ENCODE peak calls at places on chromosome 5, in four cellular contexts. One of them, this sample, is unnamed.

GRCh38 chr5:88979244-88979643 is 96.3 kb upstream of the MEF2C start:
- DNase-seq in IMR-90: peak
- DNase-seq in heart left ventricle: no peak
- DNase-seq in endothelial cell of umbilical vein: no peak
- DNase-seq in this sample: no peak

GRCh38 chr5:76849767-76850291 is at the start of gene S100Z:
- DNase-seq in IMR-90: no peak
- DNase-seq in heart left ventricle: no peak
- DNase-seq in endothelial cell of umbilical vein: no peak
- DNase-seq in this sample: no peak

GRCh38 chr5:5886812-5887486 is 464.5 kb downstream of the ICE1 start:
- DNase-seq in IMR-90: no peak
- DNase-seq in heart left ventricle: no peak
- DNase-seq in endothelial cell of umbilical vein: no peak
- DNase-seq in this sample: no peak

GRCh38 chr5:147690595-147690994 is 91.9 kb downstream of the JAKMIP2 start:
- DNase-seq in IMR-90: peak
- DNase-seq in heart left ventricle: no peak
- DNase-seq in endothelial cell of umbilical vein: no peak
- DNase-seq in this sample: no peak

GRCh38 chr5:154351141-154351540 is 94.7 kb upstream of the SAP30L start:
- DNase-seq in IMR-90: no peak
- DNase-seq in heart left ventricle: no peak
- DNase-seq in endothelial cell of umbilical vein: no peak
- DNase-seq in this sample: no peak

GRCh38 chr5:115850771-115851416 is 9.2 kb downstream of the AP3S1 start:
- DNase-seq in IMR-90: peak
- DNase-seq in heart left ventricle: no peak
- DNase-seq in endothelial cell of umbilical vein: peak
- DNase-seq in this sample: no peak

GRCh38 chr5:179307931-179308471 is 37.3 kb downstream of the ADAMTS2 start:
- DNase-seq in IMR-90: no peak
- DNase-seq in heart left ventricle: peak
- DNase-seq in endothelial cell of umbilical vein: no peak
- DNase-seq in this sample: no peak

GRCh38 chr5:113044776-113045175 is 68.2 kb downstream of the DCP2 start:
- DNase-seq in IMR-90: no peak
- DNase-seq in heart left ventricle: no peak
- DNase-seq in endothelial cell of umbilical vein: no peak
- DNase-seq in this sample: no peak

GRCh38 chr5:133284306-133284705 is 232.5 kb downstream of the HSPA4 start:
- DNase-seq in IMR-90: no peak
- DNase-seq in heart left ventricle: no peak
- DNase-seq in endothelial cell of umbilical vein: no peak
- DNase-seq in this sample: no peak

GRCh38 chr5:124738751-124739559 is 7.5 kb downstream of the ZNF608 start:
- DNase-seq in IMR-90: no peak
- DNase-seq in heart left ventricle: no peak
- DNase-seq in endothelial cell of umbilical vein: no peak
- DNase-seq in this sample: no peak

GRCh38 chr5:178364326-178364675 is 131.7 kb upstream of the PHYKPL start:
- DNase-seq in IMR-90: no peak
- DNase-seq in heart left ventricle: no peak
- DNase-seq in endothelial cell of umbilical vein: no peak
- DNase-seq in this sample: no peak

GRCh38 chr5:35294976-35295375 is 64.7 kb upstream of the PRLR start:
- DNase-seq in IMR-90: no peak
- DNase-seq in heart left ventricle: no peak
- DNase-seq in endothelial cell of umbilical vein: no peak
- DNase-seq in this sample: no peak

GRCh38 chr5:93099902-93100347 is 481.1 kb downstream of the NR2F1-AS1 start:
- DNase-seq in IMR-90: no peak
- DNase-seq in heart left ventricle: no peak
- DNase-seq in endothelial cell of umbilical vein: no peak
- DNase-seq in this sample: no peak

GRCh38 chr5:107470007-107470582 is 200.6 kb downstream of the EFNA5 start:
- DNase-seq in IMR-90: peak
- DNase-seq in heart left ventricle: no peak
- DNase-seq in endothelial cell of umbilical vein: peak
- DNase-seq in this sample: no peak

GRCh38 chr5:58156977-58157701 is 302.7 kb downstream of the PLK2 start:
- DNase-seq in IMR-90: peak
- DNase-seq in heart left ventricle: peak
- DNase-seq in endothelial cell of umbilical vein: peak
- DNase-seq in this sample: no peak

GRCh38 chr5:142654578-142655042 is 31.3 kb downstream of the FGF1 start:
- DNase-seq in IMR-90: no peak
- DNase-seq in heart left ventricle: no peak
- DNase-seq in endothelial cell of umbilical vein: no peak
- DNase-seq in this sample: no peak

GRCh38 chr5:115961413-115962238 is 649 bp upstream of the LVRN start:
- DNase-seq in IMR-90: no peak
- DNase-seq in heart left ventricle: no peak
- DNase-seq in endothelial cell of umbilical vein: peak
- DNase-seq in this sample: no peak

GRCh38 chr5:157232706-157233105 is 33.2 kb upstream of the CYFIP2 start:
- DNase-seq in IMR-90: no peak
- DNase-seq in heart left ventricle: no peak
- DNase-seq in endothelial cell of umbilical vein: no peak
- DNase-seq in this sample: no peak

GRCh38 chr5:91188755-91189154 is 194.4 kb downstream of the ARRDC3 start:
- DNase-seq in IMR-90: no peak
- DNase-seq in heart left ventricle: no peak
- DNase-seq in endothelial cell of umbilical vein: no peak
- DNase-seq in this sample: no peak

GRCh38 chr5:36723921-36724320 is 117.5 kb downstream of the SLC1A3 start:
- DNase-seq in IMR-90: no peak
- DNase-seq in heart left ventricle: no peak
- DNase-seq in endothelial cell of umbilical vein: no peak
- DNase-seq in this sample: no peak

GRCh38 chr5:135423158-135423925 is 23.8 kb downstream of the DCANP1 start:
- DNase-seq in IMR-90: no peak
- DNase-seq in heart left ventricle: no peak
- DNase-seq in endothelial cell of umbilical vein: no peak
- DNase-seq in this sample: no peak

GRCh38 chr5:119630752-119631440 is 1.5 kb downstream of the FAM170A start:
- DNase-seq in IMR-90: no peak
- DNase-seq in heart left ventricle: no peak
- DNase-seq in endothelial cell of umbilical vein: no peak
- DNase-seq in this sample: no peak

GRCh38 chr5:167355370-167355769 is 936.1 kb upstream of the WWC1 start:
- DNase-seq in IMR-90: no peak
- DNase-seq in heart left ventricle: no peak
- DNase-seq in endothelial cell of umbilical vein: no peak
- DNase-seq in this sample: no peak

GRCh38 chr5:179228341-179229121 is 116.7 kb downstream of the ADAMTS2 start:
- DNase-seq in IMR-90: no peak
- DNase-seq in heart left ventricle: no peak
- DNase-seq in endothelial cell of umbilical vein: no peak
- DNase-seq in this sample: no peak

GRCh38 chr5:171162602-171163001 is 146.4 kb upstream of the TLX3 start:
- DNase-seq in IMR-90: peak
- DNase-seq in heart left ventricle: no peak
- DNase-seq in endothelial cell of umbilical vein: peak
- DNase-seq in this sample: peak

GRCh38 chr5:138273834-138274188 is 610 bp downstream of the GFRA3 start:
- DNase-seq in IMR-90: no peak
- DNase-seq in heart left ventricle: no peak
- DNase-seq in endothelial cell of umbilical vein: no peak
- DNase-seq in this sample: no peak

GRCh38 chr5:61431923-61432620 is 100.0 kb downstream of the ZSWIM6 start:
- DNase-seq in IMR-90: no peak
- DNase-seq in heart left ventricle: no peak
- DNase-seq in endothelial cell of umbilical vein: no peak
- DNase-seq in this sample: no peak

GRCh38 chr5:55191165-55191564 is 18.2 kb upstream of the CDC20B start:
- DNase-seq in IMR-90: no peak
- DNase-seq in heart left ventricle: no peak
- DNase-seq in endothelial cell of umbilical vein: no peak
- DNase-seq in this sample: no peak

GRCh38 chr5:112703866-112704820 is 33.5 kb upstream of the APC start:
- DNase-seq in IMR-90: peak
- DNase-seq in heart left ventricle: peak
- DNase-seq in endothelial cell of umbilical vein: peak
- DNase-seq in this sample: peak

GRCh38 chr5:139368613-139369012 is 14.5 kb downstream of the SLC23A1 start:
- DNase-seq in IMR-90: peak
- DNase-seq in heart left ventricle: no peak
- DNase-seq in endothelial cell of umbilical vein: peak
- DNase-seq in this sample: no peak

GRCh38 chr5:18113724-18114123 is 479.5 kb downstream of the TAF11L14 start:
- DNase-seq in IMR-90: peak
- DNase-seq in heart left ventricle: no peak
- DNase-seq in endothelial cell of umbilical vein: no peak
- DNase-seq in this sample: no peak

GRCh38 chr5:35884125-35884788 is 27.6 kb downstream of the IL7R start:
- DNase-seq in IMR-90: peak
- DNase-seq in heart left ventricle: no peak
- DNase-seq in endothelial cell of umbilical vein: peak
- DNase-seq in this sample: peak

GRCh38 chr5:174275959-174276358 is 230.5 kb downstream of the NSG2 start:
- DNase-seq in IMR-90: no peak
- DNase-seq in heart left ventricle: no peak
- DNase-seq in endothelial cell of umbilical vein: no peak
- DNase-seq in this sample: no peak

GRCh38 chr5:74647096-74647495 is 6.6 kb upstream of the ENC1 start:
- DNase-seq in IMR-90: no peak
- DNase-seq in heart left ventricle: no peak
- DNase-seq in endothelial cell of umbilical vein: peak
- DNase-seq in this sample: no peak

GRCh38 chr5:141637266-141637692 is 482 bp downstream of the RELL2 start:
- DNase-seq in IMR-90: no peak
- DNase-seq in heart left ventricle: no peak
- DNase-seq in endothelial cell of umbilical vein: no peak
- DNase-seq in this sample: no peak

GRCh38 chr5:135398160-135398854 is 724 bp downstream of the MACROH2A1 start:
- DNase-seq in IMR-90: no peak
- DNase-seq in heart left ventricle: no peak
- DNase-seq in endothelial cell of umbilical vein: peak
- DNase-seq in this sample: no peak

GRCh38 chr5:38211354-38211710 is 47.0 kb upstream of the EGFLAM start:
- DNase-seq in IMR-90: no peak
- DNase-seq in heart left ventricle: no peak
- DNase-seq in endothelial cell of umbilical vein: no peak
- DNase-seq in this sample: no peak

GRCh38 chr5:39376293-39376714 is 12.0 kb upstream of the C9 start:
- DNase-seq in IMR-90: peak
- DNase-seq in heart left ventricle: no peak
- DNase-seq in endothelial cell of umbilical vein: peak
- DNase-seq in this sample: no peak

GRCh38 chr5:136058031-136058971 is 29.5 kb downstream of the TGFBI start:
- DNase-seq in IMR-90: peak
- DNase-seq in heart left ventricle: peak
- DNase-seq in endothelial cell of umbilical vein: peak
- DNase-seq in this sample: no peak